ENCODE peak calls at places on chromosomes 3 and 15, in six cellular contexts. P, R, M, B, F and A are unnamed samples.
A peak's percentile ranks its signal among the peaks of the same experiment; 100 is the strongest.

GRCh38 chr3:159786489-159787181 is 202.0 kb upstream of the IL12A start:
- DNase-seq in P (no peak), R (no peak), M (no peak), B (no peak), F (peak; percentile 61), A (no peak)

GRCh38 chr3:80676869-80677268 is 909.1 kb upstream of the ROBO1 start:
- DNase-seq in P (no peak), R (no peak), M (peak; percentile 9), B (no peak), F (no peak), A (no peak)

GRCh38 chr3:173586176-173586575 is 188.6 kb downstream of the NLGN1 start:
- DNase-seq in P (no peak), R (peak; percentile 21), M (no peak), B (no peak), F (peak; percentile 72), A (no peak)

GRCh38 chr3:128111147-128111546 is 12.5 kb downstream of the RUVBL1 start:
- DNase-seq in P (no peak), R (no peak), M (no peak), B (no peak), F (no peak), A (no peak)

GRCh38 chr3:58144478-58145142 is 66.2 kb downstream of the DNASE1L3 start:
- DNase-seq in P (no peak), R (no peak), M (no peak), B (no peak), F (no peak), A (no peak)

GRCh38 chr3:56205406-56205805 is 262.9 kb downstream of the ERC2 start:
- DNase-seq in P (no peak), R (no peak), M (no peak), B (no peak), F (no peak), A (no peak)

GRCh38 chr3:47406762-47407149 is 25.9 kb downstream of the PTPN23 start:
- DNase-seq in P (no peak), R (no peak), M (no peak), B (no peak), F (no peak), A (no peak)

GRCh38 chr3:98705212-98705611 is 57.9 kb upstream of the ST3GAL6 start:
- DNase-seq in P (no peak), R (peak; percentile 74), M (no peak), B (no peak), F (no peak), A (no peak)

GRCh38 chr3:16728762-16729745 is 123.8 kb upstream of the DAZL start:
- DNase-seq in P (no peak), R (peak; percentile 63), M (peak; percentile 49), B (no peak), F (peak; percentile 67), A (no peak)

GRCh38 chr3:36957862-36958686 is 13.2 kb upstream of the TRANK1 start:
- DNase-seq in P (peak; percentile 93), R (peak; percentile 93), M (peak; percentile 75), B (no peak), F (peak; percentile 69), A (no peak)
- H3K4me3 ChIP-seq in P (peak overlapping the region; percentile 10), R (no peak overlapping the region), M (no peak overlapping the region), B (no peak overlapping the region), F (no peak overlapping the region), A (no peak overlapping the region)

GRCh38 chr3:38121832-38122461 is 15.0 kb downstream of the ACAA1 start:
- DNase-seq in P (no peak), R (no peak), M (no peak), B (no peak), F (no peak), A (no peak)

GRCh38 chr3:38119802-38120689 is 16.9 kb downstream of the ACAA1 start:
- DNase-seq in P (no peak), R (no peak), M (no peak), B (no peak), F (no peak), A (no peak)

GRCh38 chr3:38121451-38121831 is 15.5 kb downstream of the ACAA1 start:
- DNase-seq in P (no peak), R (no peak), M (no peak), B (no peak), F (no peak), A (no peak)

GRCh38 chr3:38119248-38119544 is 17.7 kb downstream of the ACAA1 start:
- DNase-seq in P (no peak), R (no peak), M (no peak), B (no peak), F (no peak), A (no peak)

DNA sequence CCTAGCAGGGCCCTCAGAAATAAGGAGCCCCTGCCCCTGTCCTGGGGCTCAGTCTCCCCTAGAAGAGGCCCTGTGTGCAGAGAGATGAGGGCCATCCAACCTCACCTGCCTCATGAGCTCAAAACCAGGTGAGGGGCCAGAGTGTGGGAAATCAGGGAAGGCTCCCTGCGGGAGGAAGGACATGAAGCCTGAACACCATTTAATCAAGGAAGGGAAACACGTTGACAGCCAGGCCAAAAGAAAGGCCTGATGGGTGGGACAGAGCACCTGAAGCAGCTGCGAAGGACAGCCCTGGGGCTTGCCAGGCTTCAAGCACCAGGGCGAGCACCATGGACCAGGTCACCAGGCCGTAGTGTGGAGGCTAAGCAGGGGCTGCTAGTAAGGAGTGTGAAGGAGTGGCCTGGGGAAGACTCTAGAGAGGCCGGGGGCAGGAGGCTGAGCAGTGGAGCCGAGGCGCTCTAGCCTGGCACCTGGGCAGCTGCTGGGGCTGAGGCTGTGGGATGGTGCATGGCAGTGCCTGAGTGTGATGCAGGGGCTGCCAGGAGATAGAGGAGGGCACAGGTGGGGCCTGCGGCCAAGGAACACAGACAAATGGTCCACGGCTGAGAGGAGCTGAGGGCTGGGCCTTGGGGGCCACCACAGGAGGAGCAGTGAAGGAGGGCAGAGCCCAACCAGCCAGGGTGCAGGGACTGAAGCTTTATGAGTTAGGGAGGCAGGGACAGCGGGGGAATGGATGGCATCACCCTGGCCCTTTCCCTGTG is 16.1 kb downstream of the ACAA1 start:
- DNase-seq in P (no peak), R (no peak), M (no peak), B (no peak), F (no peak), A (no peak)
- H3K36me3 ChIP-seq in P (peaks cover 51% of the 10 kb centered on the region), R (peaks cover 31% of the 10 kb centered on the region), M (peaks cover 23% of the 10 kb centered on the region), B (peaks cover 13% of the 10 kb centered on the region), F (peaks cover 16% of the 10 kb centered on the region), A (peaks cover 19% of the 10 kb centered on the region)

DNA sequence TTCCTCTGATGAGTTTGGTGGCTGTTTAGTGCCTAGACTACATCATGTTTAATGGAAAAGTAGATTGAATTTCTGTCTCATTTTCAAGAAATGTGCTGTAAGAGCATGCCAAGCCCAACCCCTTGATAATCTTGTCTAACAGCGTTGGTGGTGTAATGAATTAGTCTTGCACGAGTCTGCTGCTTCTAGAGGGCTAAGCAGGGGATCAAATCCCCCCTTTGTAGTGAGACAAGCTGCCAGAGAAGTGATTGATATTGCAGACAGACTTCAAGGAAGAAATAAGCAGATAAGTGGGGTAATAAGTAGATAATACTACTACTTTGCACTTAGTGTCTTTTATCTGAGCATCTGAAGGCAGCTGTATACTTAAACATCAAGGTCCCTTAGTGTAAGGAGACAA is 141.4 kb downstream of the TP63 start:
- DNase-seq in P (no peak), R (peak; percentile 20), M (no peak), B (no peak), F (peak; percentile 76), A (no peak)
- H3K4me3 ChIP-seq in P (no peak overlapping the region), R (peak overlapping the region; percentile 19), M (no peak overlapping the region), B (no peak overlapping the region), F (no peak overlapping the region), A (no peak overlapping the region)

GRCh38 chr15:72584006-72584405 is 70.5 kb upstream of the GOLGA6B start:
- DNase-seq in P (no peak), R (peak; percentile 25), M (no peak), B (no peak), F (no peak), A (no peak)
- H3K36me3 ChIP-seq in P (peaks cover 65% of the 10 kb centered on the region), R (peaks cover 17% of the 10 kb centered on the region), M (peaks cover 41% of the 10 kb centered on the region), B (peaks cover 37% of the 10 kb centered on the region), F (peaks cover 39% of the 10 kb centered on the region), A (no peaks in the 10 kb centered on the region)

GRCh38 chr15:51168700-51169099 is 74.0 kb upstream of the TNFAIP8L3 start:
- DNase-seq in P (no peak), R (no peak), M (no peak), B (no peak), F (no peak), A (no peak)

GRCh38 chr15:51161491-51162260 is 67.0 kb upstream of the TNFAIP8L3 start:
- DNase-seq in P (no peak), R (no peak), M (peak; percentile 5), B (no peak), F (peak; percentile 37), A (no peak)

GRCh38 chr15:51160484-51160883 is 65.8 kb upstream of the TNFAIP8L3 start:
- DNase-seq in P (no peak), R (no peak), M (no peak), B (no peak), F (no peak), A (no peak)

GRCh38 chr15:51163843-51164242 is 69.1 kb upstream of the TNFAIP8L3 start:
- DNase-seq in P (no peak), R (no peak), M (no peak), B (no peak), F (no peak), A (no peak)

GRCh38 chr15:51162865-51163762 is 68.4 kb upstream of the TNFAIP8L3 start:
- DNase-seq in P (peak; percentile 84), R (peak; percentile 72), M (peak; percentile 66), B (peak; percentile 72), F (peak; percentile 74), A (peak; percentile 31)
- H3K4me3 ChIP-seq in P (no peak overlapping the region), R (peak overlapping the region; percentile 46), M (peak overlapping the region; percentile 32), B (no peak overlapping the region), F (peak overlapping the region; percentile 48), A (no peak overlapping the region)

GRCh38 chr15:40300771-40301170 is 7.0 kb downstream of the PLCB2 start:
- DNase-seq in P (no peak), R (no peak), M (no peak), B (no peak), F (no peak), A (no peak)

GRCh38 chr15:40302981-40303380 is 4.8 kb downstream of the PLCB2 start:
- DNase-seq in P (no peak), R (no peak), M (no peak), B (no peak), F (no peak), A (no peak)

GRCh38 chr15:40303576-40303975 is 4.2 kb downstream of the PLCB2 start:
- DNase-seq in P (no peak), R (no peak), M (no peak), B (no peak), F (no peak), A (no peak)

GRCh38 chr15:40301467-40302179 is 6.1 kb downstream of the PLCB2 start:
- DNase-seq in P (peak; percentile 62), R (no peak), M (no peak), B (no peak), F (no peak), A (no peak)

GRCh38 chr15:40302288-40302886 is 5.3 kb downstream of the PLCB2 start:
- DNase-seq in P (no peak), R (no peak), M (no peak), B (no peak), F (no peak), A (no peak)
- H3K36me3 ChIP-seq in P (no peaks in the 10 kb centered on the region), R (no peaks in the 10 kb centered on the region), M (no peaks in the 10 kb centered on the region), B (no peaks in the 10 kb centered on the region), F (no peaks in the 10 kb centered on the region), A (no peaks in the 10 kb centered on the region)

DNA sequence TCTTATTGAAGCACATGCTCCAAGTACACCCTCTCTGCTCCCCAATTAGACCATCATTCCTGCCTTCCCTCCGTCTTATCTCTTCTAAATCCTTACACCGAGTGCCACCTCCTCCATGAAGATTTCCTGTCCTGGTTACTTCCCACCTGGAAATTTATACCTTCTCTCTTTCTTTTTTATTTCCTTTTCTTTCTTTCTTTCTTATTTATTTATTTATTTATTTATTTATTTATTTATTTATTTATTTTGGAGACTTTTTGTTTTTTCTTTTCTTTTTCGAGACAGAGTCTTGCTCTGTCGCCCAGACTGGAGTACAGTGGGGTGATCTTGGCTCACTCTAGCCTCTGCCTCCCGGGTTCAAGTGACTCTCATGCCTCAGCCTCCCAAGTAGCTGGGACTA is 45.9 kb upstream of the ABHD2 start:
- DNase-seq in P (no peak), R (no peak), M (no peak), B (no peak), F (no peak), A (no peak)
- H3K4me3 ChIP-seq in P (no peak overlapping the region), R (no peak overlapping the region), M (no peak overlapping the region), B (no peak overlapping the region), F (no peak overlapping the region), A (no peak overlapping the region)